ENCODE peak calls at places on chromosomes 11 and 22, in seven cellular contexts. Q, R, E, B, M, F and U are unnamed samples.

GRCh38 chr22:36808611-36809344 is 8.1 kb downstream of the PVALB start:
- DNase-seq in Q (no peak), R (no peak), E (no peak), B (no peak), M (no peak), F (no peak), U (no peak)

GRCh38 chr11:80960331-80961095 is 1519.7 kb upstream of the TENM4 start:
- DNase-seq in Q (no peak), R (no peak), E (no peak), B (no peak), M (no peak), F (no peak), U (no peak)

GRCh38 chr11:92845390-92846185 is 123.9 kb upstream of the MTNR1B start:
- DNase-seq in Q (no peak), R (no peak), E (no peak), B (no peak), M (no peak), F (no peak), U (peak)

GRCh38 chr11:123672568-123672967 is 18.1 kb upstream of the SCN3B start:
- DNase-seq in Q (no peak), R (no peak), E (no peak), B (no peak), M (no peak), F (no peak), U (no peak)

GRCh38 chr22:22902247-22902962 is 14.8 kb downstream of the IGLL5 start:
- DNase-seq in Q (no peak), R (no peak), E (no peak), B (no peak), M (no peak), F (no peak), U (no peak)

GRCh38 chr11:76044750-76045320 is 161.5 kb downstream of the WNT11 start:
- DNase-seq in Q (peak), R (no peak), E (no peak), B (no peak), M (no peak), F (no peak), U (no peak)

GRCh38 chr22:44037519-44038370 is 13.6 kb downstream of the PARVB start:
- DNase-seq in Q (no peak), R (peak), E (no peak), B (peak), M (no peak), F (peak), U (peak)

GRCh38 chr11:33590471-33590870 is 110.2 kb downstream of the C11orf91 start:
- DNase-seq in Q (no peak), R (no peak), E (no peak), B (no peak), M (no peak), F (no peak), U (no peak)

GRCh38 chr11:61914471-61915171 is 2.7 kb downstream of the RAB3IL1 start:
- DNase-seq in Q (no peak), R (no peak), E (no peak), B (no peak), M (no peak), F (no peak), U (no peak)

GRCh38 chr11:126406368-126406767 is 50.9 kb downstream of the ST3GAL4 start:
- DNase-seq in Q (no peak), R (no peak), E (no peak), B (no peak), M (no peak), F (no peak), U (no peak)

GRCh38 chr11:116543099-116543498 is 229.7 kb downstream of the BUD13 start:
- DNase-seq in Q (no peak), R (no peak), E (no peak), B (no peak), M (no peak), F (no peak), U (no peak)

GRCh38 chr11:10807629-10808552 is 835 bp downstream of the EIF4G2 start:
- DNase-seq in Q (peak), R (peak), E (peak), B (peak), M (no peak), F (peak), U (peak)

GRCh38 chr11:33177676-33178336 is 16.5 kb upstream of the CSTF3 start:
- DNase-seq in Q (no peak), R (no peak), E (no peak), B (no peak), M (no peak), F (no peak), U (no peak)

GRCh38 chr11:9783986-9784385 is 120.1 kb downstream of the SWAP70 start:
- DNase-seq in Q (no peak), R (no peak), E (no peak), B (no peak), M (no peak), F (no peak), U (no peak)

GRCh38 chr22:41579997-41580355 is 9.7 kb downstream of the PMM1 start:
- DNase-seq in Q (no peak), R (no peak), E (no peak), B (no peak), M (no peak), F (no peak), U (no peak)

GRCh38 chr22:35684270-35684700 is 33.4 kb upstream of the APOL5 start:
- DNase-seq in Q (no peak), R (peak), E (no peak), B (peak), M (no peak), F (peak), U (peak)

GRCh38 chr11:85756401-85757200 is 54.3 kb downstream of the SYTL2 start:
- DNase-seq in Q (no peak), R (no peak), E (no peak), B (no peak), M (no peak), F (no peak), U (no peak)

GRCh38 chr11:67572747-67573419 is 10.7 kb upstream of the GSTP1 start:
- DNase-seq in Q (peak), R (peak), E (no peak), B (peak), M (no peak), F (peak), U (peak)

GRCh38 chr11:90757851-90758494 is 535.1 kb upstream of the CHORDC1 start:
- DNase-seq in Q (no peak), R (no peak), E (no peak), B (no peak), M (no peak), F (no peak), U (no peak)

GRCh38 chr22:33579448-33580093 is 340.7 kb downstream of the LARGE1 start:
- DNase-seq in Q (peak), R (peak), E (no peak), B (peak), M (no peak), F (peak), U (peak)

GRCh38 chr11:21927628-21928027 is 265.3 kb upstream of the ANO5 start:
- DNase-seq in Q (no peak), R (no peak), E (no peak), B (no peak), M (no peak), F (no peak), U (peak)

GRCh38 chr11:119618208-119618909 is 110.6 kb downstream of the NECTIN1 start:
- DNase-seq in Q (no peak), R (no peak), E (no peak), B (no peak), M (no peak), F (no peak), U (no peak)

GRCh38 chr11:8927233-8927632 is 5.5 kb downstream of the C11orf16 start:
- DNase-seq in Q (no peak), R (no peak), E (no peak), B (no peak), M (no peak), F (no peak), U (no peak)

GRCh38 chr11:87037450-87038234 is at the start of gene TMEM135:
- DNase-seq in Q (peak), R (peak), E (peak), B (peak), M (peak), F (peak), U (peak)
- TF ChIP-seq CTCF in Q (no peak), R (peak), E (no peak), B (no peak), M (no peak), F (peak), U (no peak)

GRCh38 chr22:46605117-46605516 is 15.1 kb upstream of the GRAMD4 start:
- DNase-seq in Q (no peak), R (no peak), E (no peak), B (no peak), M (no peak), F (no peak), U (no peak)

GRCh38 chr22:46607483-46608114 is 12.6 kb upstream of the GRAMD4 start:
- DNase-seq in Q (no peak), R (no peak), E (no peak), B (no peak), M (no peak), F (no peak), U (no peak)

GRCh38 chr22:46606886-46607285 is 13.3 kb upstream of the GRAMD4 start:
- DNase-seq in Q (no peak), R (no peak), E (no peak), B (no peak), M (no peak), F (no peak), U (no peak)

GRCh38 chr22:46602025-46602424 is 18.2 kb upstream of the GRAMD4 start:
- DNase-seq in Q (no peak), R (no peak), E (no peak), B (no peak), M (no peak), F (no peak), U (no peak)

DNA sequence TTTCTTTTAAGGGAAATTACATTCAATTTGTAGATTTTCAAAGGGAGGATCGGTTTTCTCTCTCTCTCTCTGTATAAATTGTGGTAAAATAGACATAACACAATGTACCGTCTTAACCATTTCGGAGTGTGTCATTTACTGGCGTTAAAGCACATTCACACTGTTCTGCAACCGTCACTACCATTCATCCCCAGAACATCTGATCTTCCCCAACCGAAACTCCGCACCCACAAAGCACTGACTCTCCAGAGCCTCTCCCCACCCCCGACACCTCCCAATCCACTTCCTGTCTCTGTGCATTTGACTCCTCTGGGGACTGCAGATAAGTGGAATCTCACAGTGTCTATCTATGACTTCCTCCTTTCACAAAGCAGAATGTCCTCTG is 15.9 kb upstream of the GRAMD4 start:
- DNase-seq in Q (no peak), R (no peak), E (no peak), B (no peak), M (no peak), F (peak), U (no peak)
- TF ChIP-seq CTCF in Q (no peak), R (no peak), E (no peak), B (no peak), M (no peak), F (no peak), U (no peak)

GRCh38 chr11:102985850-102986249 is 30.3 kb upstream of the MMP13 start:
- DNase-seq in Q (no peak), R (no peak), E (no peak), B (no peak), M (no peak), F (no peak), U (no peak)

GRCh38 chr11:102986815-102987214 is 31.3 kb upstream of the MMP13 start:
- DNase-seq in Q (no peak), R (peak), E (no peak), B (peak), M (no peak), F (peak), U (peak)

GRCh38 chr11:102990145-102990544 is 34.6 kb upstream of the MMP13 start:
- DNase-seq in Q (no peak), R (no peak), E (no peak), B (no peak), M (no peak), F (no peak), U (no peak)

GRCh38 chr11:102991776-102992175 is 36.2 kb upstream of the MMP13 start:
- DNase-seq in Q (no peak), R (no peak), E (no peak), B (no peak), M (no peak), F (no peak), U (no peak)

DNA sequence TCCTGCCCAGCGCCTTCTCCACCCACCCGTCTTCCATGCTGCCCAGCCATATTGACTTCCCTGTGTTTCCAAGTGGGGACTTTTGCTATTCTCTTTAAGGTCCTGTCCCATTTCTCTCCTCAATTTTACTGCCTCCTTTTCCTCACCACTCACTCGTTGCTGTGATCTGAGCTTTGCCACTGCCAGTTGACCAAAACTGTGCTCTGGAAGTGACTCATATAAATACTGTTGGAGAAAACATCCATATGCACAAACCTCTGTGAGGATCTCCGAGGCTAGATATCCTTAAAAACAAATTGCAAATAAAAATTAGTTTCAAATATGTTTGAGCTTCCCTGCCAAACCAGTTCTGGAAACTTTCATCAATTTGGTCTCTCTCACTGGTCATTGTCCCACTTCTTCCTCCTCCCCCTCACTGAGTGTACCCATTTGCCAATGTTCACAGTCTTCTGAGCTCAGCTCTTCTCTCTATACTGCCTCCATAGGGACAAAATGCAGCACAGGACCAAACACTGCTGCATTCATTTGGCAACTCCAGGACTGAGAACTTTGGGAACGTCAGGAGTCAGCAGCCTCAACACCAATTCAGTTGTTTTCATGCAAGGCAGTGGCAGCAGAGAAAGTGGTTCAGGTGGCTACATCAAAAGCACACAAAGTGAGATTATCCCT is 34.0 kb upstream of the MMP13 start:
- DNase-seq in Q (no peak), R (peak), E (no peak), B (peak), M (no peak), F (no peak), U (no peak)
- TF ChIP-seq CTCF in Q (no peak), R (peak), E (no peak), B (no peak), M (no peak), F (no peak), U (no peak)

DNA sequence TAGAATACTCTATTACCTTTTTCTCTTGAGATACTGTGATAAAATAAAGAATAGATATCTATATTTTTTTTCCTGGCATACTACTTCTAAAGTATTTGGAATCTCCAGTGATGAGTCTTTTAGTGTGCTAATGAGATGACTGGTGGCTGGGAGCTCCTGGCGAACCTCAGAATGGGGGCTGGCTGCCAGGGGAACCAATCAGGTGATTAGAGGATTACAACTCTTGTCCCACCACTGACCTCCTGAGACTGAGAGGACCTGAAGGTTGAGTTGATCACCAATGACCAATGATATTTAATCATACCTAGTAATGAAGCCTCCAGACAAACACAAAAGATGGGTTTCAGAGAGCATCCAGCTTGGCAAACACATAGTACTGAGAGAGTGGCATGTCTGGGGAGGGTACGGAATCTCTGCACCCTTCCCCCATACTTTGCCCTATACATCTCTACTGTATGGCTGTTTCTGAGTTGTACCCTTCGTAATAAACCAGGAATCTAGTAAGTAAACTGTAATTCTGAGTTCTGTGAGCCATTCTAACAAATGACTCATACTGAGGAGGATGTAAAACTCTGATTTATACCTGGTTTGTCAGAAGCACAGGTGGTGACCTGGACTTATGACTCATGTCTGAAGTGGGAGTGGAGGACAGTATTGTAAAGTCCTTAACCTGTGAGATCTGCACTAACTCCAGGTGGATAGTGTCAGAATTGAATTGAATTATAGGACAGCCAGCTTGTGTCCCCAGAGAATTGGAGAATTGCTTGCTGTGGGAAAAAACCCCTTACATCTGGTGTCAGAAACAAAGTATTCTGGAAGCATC is 325.3 kb upstream of the LRRC4C start:
- DNase-seq in Q (no peak), R (no peak), E (no peak), B (no peak), M (no peak), F (no peak), U (peak)
- TF ChIP-seq CTCF in Q (no peak), R (no peak), E (no peak), B (no peak), M (no peak), F (no peak), U (no peak)

GRCh38 chr11:58647141-58647699 is 24.8 kb downstream of the CNTF start:
- DNase-seq in Q (no peak), R (no peak), E (no peak), B (no peak), M (peak), F (no peak), U (no peak)
- TF ChIP-seq CTCF in Q (no peak), R (no peak), E (no peak), B (no peak), M (no peak), F (no peak), U (no peak)

GRCh38 chr11:132220464-132220863 is 850.0 kb downstream of the NTM start:
- DNase-seq in Q (no peak), R (peak), E (no peak), B (peak), M (no peak), F (peak), U (no peak)
- TF ChIP-seq CTCF in Q (no peak), R (no peak), E (no peak), B (no peak), M (no peak), F (no peak), U (no peak)